ENCODE peak calls at places on chromosomes 4 and X, in seven cellular contexts. P is neuronal stem cell, L is mesenchymal stem cell, D is mesendoderm, Y is IMR-90, X is H9, C is H1. K is an unnamed sample.

GRCh38 chr4:88244056-88244455 is 40.3 kb downstream of the PPM1K start:
- DNase-seq in X (no peak), C (peak), D (no peak), Y (no peak), L (no peak), P (no peak), K (no peak)

GRCh38 chr4:159283697-159284492 is 181.0 kb downstream of the RAPGEF2 start:
- DNase-seq in Y (peak), D (peak), X (no peak), L (peak), P (no peak), C (no peak), K (peak)

GRCh38 chr4:84583871-84584373 is 995 bp downstream of the CDS1 start:
- DNase-seq in C (no peak), P (no peak), Y (no peak), D (no peak), L (peak), X (no peak), K (peak)

GRCh38 chr4:54371211-54371610 is 142.1 kb downstream of the PDGFRA start:
- DNase-seq in P (no peak), X (no peak), L (peak), D (no peak), C (no peak), Y (no peak), K (peak)

GRCh38 chr4:99848576-99848975 is 31.9 kb downstream of the DAPP1 start:
- DNase-seq in C (no peak), D (no peak), X (no peak), P (no peak), L (no peak), Y (no peak), K (no peak)

GRCh38 chr4:35461931-35462659 is 782.2 kb downstream of the ARAP2 start:
- DNase-seq in D (peak), Y (no peak), P (no peak), C (no peak), L (no peak), X (peak), K (no peak)

GRCh38 chr4:25919676-25920075 is 5.7 kb downstream of the SMIM20 start:
- DNase-seq in X (no peak), D (no peak), C (no peak), L (peak), Y (peak), P (no peak), K (no peak)

GRCh38 chrX:11135483-11136185 is 24.5 kb downstream of the HCCS start:
- DNase-seq in L (no peak), C (no peak), D (no peak), Y (no peak), X (no peak), P (no peak), K (no peak)

GRCh38 chrX:15834827-15835595 is 19.6 kb downstream of the AP1S2 start:
- DNase-seq in Y (peak), X (no peak), L (no peak), D (peak), C (no peak), P (no peak), K (peak)

GRCh38 chr4:160026720-160027119 is 923.8 kb downstream of the RAPGEF2 start:
- DNase-seq in C (no peak), Y (no peak), L (peak), D (peak), X (peak), P (no peak), K (peak)

GRCh38 chrX:69021095-69021494 is 144.2 kb downstream of the PJA1 start:
- DNase-seq in D (no peak), P (no peak), C (no peak), L (no peak), Y (no peak), X (no peak), K (no peak)

GRCh38 chr4:19381068-19381467 is 870.6 kb upstream of the SLIT2 start:
- DNase-seq in L (peak), Y (peak), X (no peak), D (no peak), P (no peak), C (no peak), K (peak)

GRCh38 chr4:166174717-166175510 is 301.9 kb downstream of the TLL1 start:
- DNase-seq in Y (no peak), C (no peak), X (no peak), D (no peak), L (peak), P (no peak), K (no peak)

GRCh38 chr4:72858328-72858727 is 211.2 kb downstream of the COX18 start:
- DNase-seq in D (no peak), L (peak), Y (peak), X (no peak), P (no peak), C (no peak), K (peak)

GRCh38 chrX:125503769-125504168 is 184.1 kb downstream of the TEX13C start:
- DNase-seq in L (no peak), C (no peak), Y (no peak), X (no peak), P (no peak), D (no peak), K (no peak)

GRCh38 chr4:1382776-1383727 is 23.2 kb downstream of the NKX1-1 start:
- DNase-seq in C (no peak), Y (no peak), P (no peak), D (no peak), X (no peak), L (no peak), K (no peak)

GRCh38 chr4:100872811-100873210 is 355.0 kb upstream of the EMCN start:
- DNase-seq in L (peak), X (no peak), Y (no peak), P (no peak), C (no peak), D (peak), K (peak)

GRCh38 chrX:128897611-128898010 is 625.7 kb downstream of the SMARCA1 start:
- DNase-seq in C (no peak), P (no peak), X (no peak), L (no peak), D (no peak), Y (no peak), K (no peak)

GRCh38 chrX:53284684-53285447 is 3.5 kb upstream of the IQSEC2 start:
- DNase-seq in C (peak), X (peak), Y (peak), P (peak), L (peak), D (peak), K (peak)

GRCh38 chrX:30975467-30975866 is 86.4 kb upstream of the TAB3 start:
- DNase-seq in C (no peak), P (no peak), Y (no peak), D (no peak), L (no peak), X (no peak), K (no peak)

GRCh38 chr4:175540732-175541131 is 271.3 kb downstream of the GPM6A start:
- DNase-seq in Y (no peak), P (no peak), D (no peak), L (no peak), C (no peak), X (no peak), K (no peak)

GRCh38 chr4:3611778-3612177 is 79.6 kb upstream of the LRPAP1 start:
- DNase-seq in Y (no peak), L (no peak), P (no peak), D (no peak), X (no peak), C (no peak), K (no peak)

DNA sequence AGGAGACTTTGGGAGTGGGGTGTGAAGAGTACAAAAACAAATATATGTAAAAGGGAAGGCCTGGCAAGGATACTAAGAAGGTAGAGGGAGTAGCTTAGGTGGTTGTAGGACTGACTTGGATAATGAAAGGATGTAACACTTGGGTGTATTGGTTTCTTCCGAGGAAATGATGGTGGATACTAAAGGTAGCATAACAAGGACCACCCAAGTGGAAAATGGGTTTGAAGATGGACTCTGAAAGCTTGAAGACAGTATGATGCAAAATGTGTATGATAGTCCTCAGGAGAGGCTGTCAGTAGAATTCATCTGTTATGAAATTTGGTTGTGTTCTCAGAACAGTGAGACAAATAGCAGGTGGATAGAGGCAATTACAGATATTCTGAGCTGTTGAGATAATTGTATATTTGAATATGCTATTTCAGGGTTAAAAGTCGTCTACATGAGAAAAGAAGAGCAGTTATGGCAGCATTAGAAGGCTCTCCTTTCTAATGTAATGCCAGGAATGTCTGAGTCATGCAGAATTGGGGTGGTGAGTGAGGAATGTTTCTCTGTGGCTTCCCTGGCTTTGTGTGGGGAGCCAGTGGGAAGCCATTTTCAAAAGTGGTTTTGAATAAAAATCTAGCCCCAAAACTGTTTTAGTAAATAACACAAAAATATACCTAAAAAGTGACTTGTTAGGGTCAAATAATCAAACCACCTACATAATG is 75.6 kb downstream of the FHIP1A start:
- DNase-seq in L (peak), X (peak), Y (peak), P (peak), D (peak), C (no peak), K (peak)
- H3K27ac ChIP-seq in L (peak), X (peak), Y (no peak), P (no peak), D (peak), C (peak), K (no peak)

DNA sequence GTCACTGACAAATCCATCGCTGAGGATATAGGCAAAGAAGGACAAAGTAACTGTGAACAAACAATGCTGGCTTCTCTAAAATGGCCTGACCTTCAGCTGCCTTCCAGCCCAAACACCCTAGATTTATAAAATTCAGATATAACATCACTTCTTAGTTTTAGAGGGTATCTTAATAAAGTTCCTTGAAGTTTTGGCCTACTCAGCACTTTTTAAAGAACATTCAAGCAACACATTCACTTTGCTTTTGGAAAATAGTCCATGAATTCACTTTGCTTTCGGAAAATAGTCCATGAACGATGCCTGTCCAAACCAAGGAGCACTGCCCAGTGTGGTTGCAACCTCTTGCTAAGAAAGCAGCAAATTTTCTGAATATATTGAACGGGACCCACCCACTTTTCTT is 55.0 kb upstream of the TFDP3 start:
- DNase-seq in X (no peak), D (no peak), L (no peak), C (no peak), P (no peak), Y (no peak), K (no peak)
- H3K18ac ChIP-seq in X (no peak), D (no peak), L (no peak), C (no peak), P (no peak), Y (no peak), K (no peak)

DNA sequence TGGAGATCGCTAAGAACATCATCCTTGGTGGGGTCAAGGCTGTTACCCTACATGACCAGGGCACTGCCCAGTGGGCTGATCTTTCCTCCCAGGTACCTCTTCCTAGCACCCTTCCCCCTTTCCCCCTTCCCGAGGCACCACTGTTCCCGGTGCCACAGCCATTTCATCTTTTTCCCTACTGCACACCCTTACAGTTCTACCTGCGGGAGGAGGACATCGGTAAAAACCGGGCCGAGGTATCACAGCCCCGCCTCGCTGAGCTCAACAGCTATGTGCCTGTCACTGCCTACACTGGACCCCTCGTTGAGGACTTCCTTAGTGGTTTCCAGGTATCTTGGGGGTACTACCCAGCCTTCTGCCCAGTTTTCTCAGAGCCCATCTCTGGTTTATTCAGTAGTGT is 5.7 kb downstream of the UBA1 start:
- DNase-seq in P (no peak), C (no peak), Y (no peak), D (no peak), X (no peak), L (no peak), K (no peak)
- H3K27ac ChIP-seq in P (no peak), C (no peak), Y (no peak), D (no peak), X (no peak), L (no peak), K (no peak)

GRCh38 chr4:11495291-11495690 is 66.6 kb upstream of the HS3ST1 start:
- DNase-seq in L (no peak), P (no peak), D (no peak), Y (peak), C (no peak), X (no peak), K (no peak)
- H3K18ac ChIP-seq in L (no peak), P (no peak), D (no peak), Y (no peak), C (no peak), X (no peak), K (no peak)

GRCh38 chr4:7650606-7651400 is 216.1 kb upstream of the PSAPL1 start:
- DNase-seq in Y (no peak), C (peak), X (peak), P (peak), D (peak), L (peak), K (peak)

GRCh38 chr4:7648813-7649395 is 214.2 kb upstream of the PSAPL1 start:
- DNase-seq in L (no peak), Y (no peak), P (no peak), D (no peak), X (no peak), C (no peak), K (no peak)

GRCh38 chr4:7649411-7649740 is 214.6 kb upstream of the PSAPL1 start:
- DNase-seq in Y (no peak), D (no peak), C (no peak), P (no peak), X (no peak), L (no peak), K (no peak)

GRCh38 chr4:7651461-7651921 is 216.8 kb upstream of the PSAPL1 start:
- DNase-seq in X (peak), C (no peak), L (peak), D (peak), Y (peak), P (no peak), K (peak)

GRCh38 chr4:7649741-7650531 is 215.2 kb upstream of the PSAPL1 start:
- DNase-seq in D (no peak), Y (peak), P (no peak), C (no peak), X (no peak), L (peak), K (peak)
- H3K27ac ChIP-seq in D (no peak), Y (no peak), P (no peak), C (no peak), X (no peak), L (peak), K (no peak)

K was measured in trophoblast cell.